ENCODE peak calls at places on chromosome 1, in six cellular contexts. K is H1, H is SK-N-SH, J is A549, Y is ovary, D is upper lobe of left lung. R is an unnamed sample.

GRCh38 chr1:24986372-24986979 is 56.4 kb upstream of the RUNX3 start:
- DNase-seq in K (no peak), H (no peak), J (no peak), Y (no peak), D (no peak), R (no peak)

GRCh38 chr1:147334292-147334691 is 91.8 kb downstream of the CHD1L start:
- DNase-seq in K (no peak), H (no peak), J (no peak), Y (no peak), D (no peak), R (no peak)

GRCh38 chr1:240705584-240705983 is 93.6 kb upstream of the GREM2 start:
- DNase-seq in K (no peak), H (no peak), J (no peak), Y (no peak), D (no peak), R (no peak)

GRCh38 chr1:210692796-210693195 is 364.1 kb downstream of the HHAT start:
- DNase-seq in K (no peak), H (no peak), J (no peak), Y (no peak), D (no peak), R (no peak)

GRCh38 chr1:208244584-208244916 is 366 bp upstream of the PLXNA2 start:
- DNase-seq in K (no peak), H (no peak), J (no peak), Y (no peak), D (no peak), R (no peak)

GRCh38 chr1:10665930-10666850 is 130.3 kb downstream of the CASZ1 start:
- DNase-seq in K (no peak), H (no peak), J (no peak), Y (no peak), D (peak; percentile 93), R (no peak)

GRCh38 chr1:36248250-36248894 is 24.1 kb downstream of the THRAP3 start:
- DNase-seq in K (no peak), H (no peak), J (peak; percentile 30), Y (peak; percentile 75), D (no peak), R (no peak)

GRCh38 chr1:109158433-109158832 is 44.5 kb downstream of the ELAPOR1 start:
- DNase-seq in K (no peak), H (no peak), J (no peak), Y (no peak), D (no peak), R (no peak)

GRCh38 chr1:16249838-16250241 is 12.9 kb upstream of the CPLANE2 start:
- DNase-seq in K (no peak), H (no peak), J (no peak), Y (no peak), D (no peak), R (peak; percentile 55)

GRCh38 chr1:36109041-36109679 is 15.9 kb downstream of the COL8A2 start:
- DNase-seq in K (no peak), H (no peak), J (no peak), Y (no peak), D (no peak), R (no peak)

GRCh38 chr1:7448986-7449385 is 322.1 kb upstream of the VAMP3 start:
- DNase-seq in K (no peak), H (no peak), J (no peak), Y (no peak), D (no peak), R (no peak)

GRCh38 chr1:246689409-246689997 is 34.7 kb upstream of the SCCPDH start:
- DNase-seq in K (peak; percentile 74), H (peak; percentile 88), J (peak; percentile 94), Y (peak; percentile 28), D (peak; percentile 88), R (peak; percentile 55)

GRCh38 chr1:207831517-207832327 is 79.2 kb downstream of the CD34 start:
- DNase-seq in K (no peak), H (no peak), J (no peak), Y (no peak), D (no peak), R (no peak)

GRCh38 chr1:208177656-208178055 is 66.5 kb downstream of the PLXNA2 start:
- DNase-seq in K (no peak), H (no peak), J (no peak), Y (no peak), D (no peak), R (no peak)

GRCh38 chr1:73576084-73576483 is 621.9 kb downstream of the LRRIQ3 start:
- DNase-seq in K (no peak), H (no peak), J (no peak), Y (no peak), D (no peak), R (no peak)

GRCh38 chr1:210557426-210558077 is 228.8 kb downstream of the HHAT start:
- DNase-seq in K (no peak), H (no peak), J (no peak), Y (no peak), D (no peak), R (no peak)

GRCh38 chr1:19644761-19645543 is 841 bp downstream of the NBL1 start:
- DNase-seq in K (peak; percentile 71), H (peak; percentile 77), J (no peak), Y (peak; percentile 56), D (peak; percentile 88), R (no peak)

GRCh38 chr1:90722874-90723273 is 5.8 kb upstream of the BARHL2 start:
- DNase-seq in K (no peak), H (no peak), J (no peak), Y (no peak), D (no peak), R (no peak)

GRCh38 chr1:151888972-151889570 is 20.2 kb downstream of the THEM4 start:
- DNase-seq in K (no peak), H (peak; percentile 23), J (peak; percentile 41), Y (no peak), D (no peak), R (no peak)

GRCh38 chr1:76939107-76939816 is 72.0 kb downstream of the ST6GALNAC5 start:
- DNase-seq in K (no peak), H (no peak), J (no peak), Y (no peak), D (no peak), R (no peak)
- TF ChIP-seq EP300 in K (no peak), H (no peak), J (no peak), Y (no peak), D (no peak), R (no peak)

GRCh38 chr1:235601087-235601486 is 48.5 kb downstream of the GNG4 start:
- DNase-seq in K (peak; percentile 68), H (no peak), J (no peak), Y (no peak), D (no peak), R (no peak)

GRCh38 chr1:235595079-235595478 is 54.5 kb downstream of the GNG4 start:
- DNase-seq in K (no peak), H (no peak), J (no peak), Y (no peak), D (no peak), R (no peak)

GRCh38 chr1:235599536-235599935 is 50.0 kb downstream of the GNG4 start:
- DNase-seq in K (no peak), H (no peak), J (no peak), Y (no peak), D (no peak), R (no peak)

DNA sequence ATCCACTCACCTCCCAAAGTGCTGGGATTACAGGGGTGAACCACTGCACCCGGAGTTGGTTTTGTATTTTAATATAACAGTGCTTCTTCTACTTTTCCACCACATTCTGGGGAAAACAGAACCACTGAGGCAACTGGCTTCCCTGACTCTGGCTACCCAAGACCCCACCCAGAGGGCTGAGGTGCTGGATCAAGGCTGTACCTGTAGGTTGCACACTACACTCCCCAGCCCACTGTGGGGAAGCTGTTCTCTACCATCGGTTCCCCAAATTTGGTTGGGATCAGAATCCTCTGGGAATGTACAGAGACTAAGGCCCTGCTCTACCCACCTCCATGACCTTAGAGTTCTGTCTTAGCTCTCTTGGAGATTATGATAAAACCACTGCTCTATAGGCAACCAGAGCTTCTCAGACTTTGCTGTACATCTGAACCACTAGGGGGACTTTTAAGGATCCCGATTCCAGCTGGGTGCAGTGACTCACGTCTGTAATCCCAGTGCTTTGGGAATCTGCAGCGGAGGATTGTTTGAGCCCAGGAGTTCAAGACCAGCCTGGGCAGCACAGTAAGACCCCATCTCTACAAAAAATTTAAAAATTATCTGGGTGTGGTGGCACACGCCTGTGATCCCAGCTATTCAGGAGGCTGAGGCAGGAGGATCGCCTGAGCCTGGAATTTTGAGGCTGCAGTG is 51.6 kb downstream of the GNG4 start:
- DNase-seq in K (no peak), H (no peak), J (peak; percentile 58), Y (no peak), D (no peak), R (no peak)
- TF ChIP-seq CTCF in K (peak; percentile 48), H (peak; percentile 57), J (peak; percentile 46), Y (no peak), D (no peak), R (no peak)

GRCh38 chr1:62782197-62782886 is 1.6 kb upstream of the ATG4C start:
- DNase-seq in K (no peak), H (no peak), J (no peak), Y (no peak), D (no peak), R (no peak)

GRCh38 chr1:62784509-62785365 is 805 bp downstream of the ATG4C start:
- DNase-seq in K (no peak), H (peak; percentile 49), J (peak; percentile 33), Y (no peak), D (no peak), R (no peak)

GRCh38 chr1:62778208-62778607 is 5.7 kb upstream of the ATG4C start:
- DNase-seq in K (no peak), H (no peak), J (no peak), Y (no peak), D (no peak), R (no peak)

DNA sequence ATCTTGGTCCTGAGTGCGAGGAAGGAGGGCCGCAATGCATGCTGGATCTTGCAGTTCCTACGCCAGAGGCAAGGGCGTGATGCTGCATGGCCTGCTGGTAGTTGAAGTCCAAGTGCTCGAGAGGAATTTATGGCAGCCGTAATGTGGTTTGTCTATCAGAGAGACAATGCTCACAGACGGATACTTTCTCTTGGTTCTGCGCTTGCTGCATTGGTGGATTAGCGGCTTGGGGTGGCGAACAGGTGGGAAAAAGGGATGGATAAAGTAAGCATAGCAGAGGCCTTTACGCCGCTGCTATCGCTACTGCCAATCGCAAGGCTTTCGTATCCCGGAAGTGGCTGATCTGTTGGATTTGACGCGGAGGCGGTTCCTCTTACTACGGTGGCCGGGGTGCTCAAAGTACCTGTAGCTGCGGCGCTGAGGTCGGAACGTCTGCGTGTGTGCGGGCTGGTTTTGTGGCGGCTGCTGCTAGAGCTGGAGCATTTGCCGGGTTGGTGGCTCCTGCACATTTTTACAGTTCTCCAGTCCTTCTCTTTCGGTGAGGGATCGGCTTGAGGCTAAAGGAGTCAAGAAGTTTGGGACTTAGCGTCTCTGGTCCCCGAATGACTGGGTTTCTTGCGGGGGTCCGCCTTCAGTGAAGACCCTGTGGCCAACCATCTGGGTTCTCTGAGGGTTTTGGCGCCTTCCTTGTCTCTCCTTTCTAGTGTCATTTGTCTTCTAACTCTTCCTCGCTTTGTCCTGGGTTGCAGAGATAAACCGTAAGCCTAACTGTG is at the start of gene ATG4C:
- DNase-seq in K (peak; percentile 89), H (peak; percentile 88), J (peak; percentile 91), Y (peak; percentile 91), D (peak; percentile 88), R (peak; percentile 97)
- TF ChIP-seq EP300 in K (peak; percentile 47), H (no peak), J (no peak), Y (peak; percentile 52), D (no peak), R (peak; percentile 93)

DNA sequence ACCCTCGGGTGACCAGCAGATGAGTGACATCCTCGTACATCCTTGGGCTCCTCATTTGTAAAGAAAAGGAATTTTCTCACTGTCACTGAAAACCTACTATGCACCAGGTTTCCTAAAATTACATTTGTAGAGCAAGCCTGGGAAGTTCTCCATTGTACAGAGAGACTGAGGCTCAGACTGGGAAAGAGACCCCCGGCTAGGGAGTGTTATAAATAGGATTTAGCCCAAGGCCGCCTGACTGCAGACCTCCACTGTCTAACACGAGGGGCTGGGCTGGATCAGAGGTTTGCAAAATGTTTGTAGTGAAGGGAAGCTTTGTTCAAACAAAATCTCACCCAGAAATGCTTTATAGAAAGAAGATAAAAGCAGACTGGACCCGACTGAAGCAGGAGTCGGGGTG is 131.2 kb downstream of the ACTL8 start:
- DNase-seq in K (no peak), H (no peak), J (no peak), Y (no peak), D (no peak), R (no peak)
- TF ChIP-seq CTCF in K (no peak), H (no peak), J (no peak), Y (no peak), D (no peak), R (no peak)